ENCODE peak calls at places on chromosome 5, in four cellular contexts. One of them, this sample, is unnamed.

GRCh38 chr5:142982821-142983200 is 212.6 kb downstream of the ARHGAP26 start:
- DNase-seq in K562: peak
- DNase-seq in GM12878: no peak
- DNase-seq in HepG2: no peak
- DNase-seq in this sample: no peak

GRCh38 chr5:1961304-1961946 is 78.7 kb upstream of the IRX4 start:
- DNase-seq in K562: no peak
- DNase-seq in GM12878: no peak
- DNase-seq in HepG2: no peak
- DNase-seq in this sample: no peak

GRCh38 chr5:82599692-82600091 is 321.5 kb upstream of the RPS23 start:
- DNase-seq in K562: no peak
- DNase-seq in HepG2: no peak
- DNase-seq in GM12878: no peak
- DNase-seq in this sample: no peak

GRCh38 chr5:179316961-179317360 is 28.3 kb downstream of the ADAMTS2 start:
- DNase-seq in HepG2: no peak
- DNase-seq in K562: no peak
- DNase-seq in GM12878: no peak
- DNase-seq in this sample: no peak

GRCh38 chr5:171840066-171840465 is 54.4 kb downstream of the SMIM23 start:
- DNase-seq in K562: peak
- DNase-seq in HepG2: no peak
- DNase-seq in GM12878: no peak
- DNase-seq in this sample: peak

GRCh38 chr5:171606414-171607024 is 179.1 kb upstream of the SMIM23 start:
- DNase-seq in HepG2: no peak
- DNase-seq in K562: peak
- DNase-seq in GM12878: no peak
- DNase-seq in this sample: peak

GRCh38 chr5:65356274-65356673 is 125.4 kb downstream of the ADAMTS6 start:
- DNase-seq in HepG2: no peak
- DNase-seq in K562: no peak
- DNase-seq in GM12878: no peak
- DNase-seq in this sample: no peak

GRCh38 chr5:124980174-124980941 is 233.9 kb upstream of the ZNF608 start:
- DNase-seq in GM12878: peak
- DNase-seq in K562: no peak
- DNase-seq in HepG2: no peak
- DNase-seq in this sample: no peak

GRCh38 chr5:56818409-56819026 is 3.2 kb downstream of the MAP3K1 start:
- DNase-seq in HepG2: no peak
- DNase-seq in GM12878: no peak
- DNase-seq in K562: no peak
- DNase-seq in this sample: no peak

GRCh38 chr5:157271740-157272271 is 5.9 kb downstream of the CYFIP2 start:
- DNase-seq in HepG2: no peak
- DNase-seq in GM12878: peak
- DNase-seq in K562: no peak
- DNase-seq in this sample: no peak

GRCh38 chr5:103466494-103466893 is 96.1 kb downstream of the NUDT12 start:
- DNase-seq in GM12878: no peak
- DNase-seq in HepG2: no peak
- DNase-seq in K562: no peak
- DNase-seq in this sample: peak

GRCh38 chr5:172670444-172670843 is 29.4 kb downstream of the NEURL1B start:
- DNase-seq in HepG2: no peak
- DNase-seq in GM12878: no peak
- DNase-seq in K562: no peak
- DNase-seq in this sample: no peak

GRCh38 chr5:172733179-172733973 is 37.6 kb downstream of the DUSP1 start:
- DNase-seq in HepG2: peak
- DNase-seq in K562: no peak
- DNase-seq in GM12878: no peak
- DNase-seq in this sample: no peak

GRCh38 chr5:157219491-157220271 is 39.0 kb downstream of the ITK start:
- DNase-seq in HepG2: no peak
- DNase-seq in GM12878: peak
- DNase-seq in K562: no peak
- DNase-seq in this sample: no peak

GRCh38 chr5:120604898-120605297 is 140.8 kb downstream of the PRR16 start:
- DNase-seq in HepG2: no peak
- DNase-seq in K562: no peak
- DNase-seq in GM12878: no peak
- DNase-seq in this sample: no peak

GRCh38 chr5:74638776-74639537 is 1.6 kb downstream of the ENC1 start:
- DNase-seq in K562: no peak
- DNase-seq in GM12878: peak
- DNase-seq in HepG2: no peak
- DNase-seq in this sample: no peak

GRCh38 chr5:324736-325612 is 3.5 kb downstream of the AHRR start:
- DNase-seq in K562: no peak
- DNase-seq in GM12878: no peak
- DNase-seq in HepG2: no peak
- DNase-seq in this sample: no peak

GRCh38 chr5:132821791-132822190 is 8.7 kb downstream of the SHROOM1 start:
- DNase-seq in K562: no peak
- DNase-seq in HepG2: peak
- DNase-seq in GM12878: no peak
- DNase-seq in this sample: no peak

GRCh38 chr5:17411436-17411835 is 86.6 kb upstream of the TAF11L2 start:
- DNase-seq in K562: no peak
- DNase-seq in HepG2: no peak
- DNase-seq in GM12878: no peak
- DNase-seq in this sample: no peak

GRCh38 chr5:132394681-132395259 is 25.3 kb downstream of the SLC22A5 start:
- DNase-seq in HepG2: no peak
- DNase-seq in K562: no peak
- DNase-seq in GM12878: no peak
- DNase-seq in this sample: no peak

GRCh38 chr5:149471406-149472183 is 79.6 kb downstream of the CSNK1A1 start:
- DNase-seq in GM12878: no peak
- DNase-seq in HepG2: no peak
- DNase-seq in K562: no peak
- DNase-seq in this sample: peak

GRCh38 chr5:149873896-149874295 is 70.7 kb downstream of the PDE6A start:
- DNase-seq in HepG2: no peak
- DNase-seq in GM12878: no peak
- DNase-seq in K562: no peak
- DNase-seq in this sample: no peak

GRCh38 chr5:150659360-150660107 is 1.5 kb upstream of the MYOZ3 start:
- DNase-seq in K562: no peak
- DNase-seq in HepG2: no peak
- DNase-seq in GM12878: no peak
- DNase-seq in this sample: no peak

GRCh38 chr5:102591650-102592049 is 92.8 kb upstream of the SLCO6A1 start:
- DNase-seq in GM12878: peak
- DNase-seq in K562: no peak
- DNase-seq in HepG2: no peak
- DNase-seq in this sample: no peak

GRCh38 chr5:115657883-115658233 is 32.0 kb upstream of the TMED7 start:
- DNase-seq in HepG2: no peak
- DNase-seq in GM12878: no peak
- DNase-seq in K562: no peak
- DNase-seq in this sample: peak

GRCh38 chr5:73565166-73565968 is at the start of the genes ANKRA2 and UTP15:
- DNase-seq in K562: peak
- DNase-seq in HepG2: peak
- DNase-seq in GM12878: peak
- DNase-seq in this sample: peak

GRCh38 chr5:180684623-180685161 is 35.3 kb upstream of the FLT4 start:
- DNase-seq in K562: no peak
- DNase-seq in GM12878: no peak
- DNase-seq in HepG2: no peak
- DNase-seq in this sample: no peak

GRCh38 chr5:53480474-53481353 is at the start of gene FST:
- DNase-seq in HepG2: no peak
- DNase-seq in GM12878: no peak
- DNase-seq in K562: peak
- DNase-seq in this sample: peak

GRCh38 chr5:685262-686171 is 7.6 kb downstream of the TPPP start:
- DNase-seq in K562: no peak
- DNase-seq in HepG2: no peak
- DNase-seq in GM12878: no peak
- DNase-seq in this sample: no peak

DNA sequence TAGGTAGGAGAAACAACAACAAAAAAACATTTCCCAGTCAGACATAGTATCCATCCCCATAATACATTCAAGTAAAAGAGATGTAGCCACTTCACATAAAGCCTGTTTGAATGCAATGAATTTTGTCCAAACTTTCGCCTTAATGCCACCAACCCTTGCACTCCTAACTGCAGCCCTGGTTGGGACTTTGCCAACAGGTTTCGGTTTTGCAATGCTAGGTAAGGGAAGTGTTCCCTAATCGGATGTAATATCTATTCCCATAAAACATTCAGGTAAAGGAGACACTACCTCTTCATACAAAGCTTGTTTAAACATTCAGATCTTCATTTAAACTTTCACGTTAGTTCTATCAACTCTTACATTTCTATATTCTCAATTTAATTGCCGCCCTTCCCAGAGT is 336.1 kb downstream of the DRD1 start:
- DNase-seq in GM12878: no peak
- DNase-seq in HepG2: no peak
- DNase-seq in K562: no peak
- DNase-seq in this sample: no peak
- TF ChIP-seq KDM1A in GM12878: no peak
- TF ChIP-seq KDM1A in HepG2: no peak
- TF ChIP-seq KDM1A in K562: no peak
- TF ChIP-seq KDM1A in this sample: no peak

DNA sequence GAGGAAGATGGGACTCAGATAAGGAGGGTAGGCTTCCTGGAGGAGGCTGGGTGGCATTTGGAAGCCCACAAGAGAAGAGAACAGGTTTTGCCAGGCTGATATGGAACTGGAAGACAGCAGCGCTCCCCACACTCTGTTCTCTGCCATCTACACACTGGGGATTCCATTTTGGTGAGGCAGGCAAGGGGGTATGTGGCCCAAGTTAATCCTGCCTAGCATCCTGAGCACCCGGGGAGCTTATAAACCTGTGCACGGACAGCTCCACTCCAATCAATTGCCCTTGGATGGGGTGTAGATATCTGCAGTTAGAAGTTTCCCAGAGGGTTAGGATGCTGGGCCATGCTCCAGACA is 158.8 kb downstream of the MACROH2A1 start:
- DNase-seq in GM12878: no peak
- DNase-seq in K562: no peak
- DNase-seq in HepG2: no peak
- DNase-seq in this sample: no peak
- TF ChIP-seq ESRRA in GM12878: no peak
- TF ChIP-seq ESRRA in K562: no peak
- TF ChIP-seq ESRRA in HepG2: no peak
- TF ChIP-seq ESRRA in this sample: no peak

GRCh38 chr5:128427901-128428300 is 110.1 kb downstream of the FBN2 start:
- DNase-seq in GM12878: no peak
- DNase-seq in HepG2: no peak
- DNase-seq in K562: no peak
- DNase-seq in this sample: no peak
- TF ChIP-seq POLR2A in GM12878: no peak
- TF ChIP-seq POLR2A in HepG2: no peak
- TF ChIP-seq POLR2A in K562: no peak
- TF ChIP-seq POLR2A in this sample: no peak

GRCh38 chr5:93571111-93571977 is 9.7 kb downstream of the NR2F1-AS1 start:
- DNase-seq in K562: no peak
- DNase-seq in GM12878: no peak
- DNase-seq in HepG2: no peak
- DNase-seq in this sample: no peak
- TF ChIP-seq KDM1A in K562: no peak
- TF ChIP-seq KDM1A in GM12878: no peak
- TF ChIP-seq KDM1A in HepG2: no peak
- TF ChIP-seq KDM1A in this sample: no peak

DNA sequence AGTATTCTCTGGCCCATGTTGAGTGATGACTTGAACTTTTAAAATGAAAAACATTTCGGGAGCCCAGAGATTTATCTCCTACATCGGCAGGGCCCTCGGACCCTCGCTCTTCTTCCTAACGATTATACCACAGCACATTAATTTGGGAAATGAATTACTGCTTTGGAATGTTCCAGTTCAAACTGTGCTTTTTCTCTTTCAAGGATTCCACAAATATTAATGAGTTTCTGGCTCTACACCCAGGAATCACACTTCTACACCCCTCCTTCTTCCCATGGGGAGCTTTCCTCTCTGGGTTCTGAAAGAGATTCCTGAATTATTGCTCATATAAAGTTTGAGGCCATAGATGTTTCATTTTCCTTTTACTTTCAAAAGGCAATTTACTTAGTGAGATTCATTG is 41.2 kb downstream of the NSG2 start:
- DNase-seq in K562: no peak
- DNase-seq in HepG2: no peak
- DNase-seq in GM12878: no peak
- DNase-seq in this sample: no peak
- TF ChIP-seq ESRRA in K562: no peak
- TF ChIP-seq ESRRA in HepG2: no peak
- TF ChIP-seq ESRRA in GM12878: no peak
- TF ChIP-seq ESRRA in this sample: no peak

GRCh38 chr5:154754460-154755360 is 467 bp upstream of the LARP1 start:
- DNase-seq in GM12878: peak
- DNase-seq in K562: peak
- DNase-seq in HepG2: peak
- DNase-seq in this sample: peak
- TF ChIP-seq POLR2A in GM12878: peak
- TF ChIP-seq POLR2A in K562: peak
- TF ChIP-seq POLR2A in HepG2: peak
- TF ChIP-seq POLR2A in this sample: peak

DNA sequence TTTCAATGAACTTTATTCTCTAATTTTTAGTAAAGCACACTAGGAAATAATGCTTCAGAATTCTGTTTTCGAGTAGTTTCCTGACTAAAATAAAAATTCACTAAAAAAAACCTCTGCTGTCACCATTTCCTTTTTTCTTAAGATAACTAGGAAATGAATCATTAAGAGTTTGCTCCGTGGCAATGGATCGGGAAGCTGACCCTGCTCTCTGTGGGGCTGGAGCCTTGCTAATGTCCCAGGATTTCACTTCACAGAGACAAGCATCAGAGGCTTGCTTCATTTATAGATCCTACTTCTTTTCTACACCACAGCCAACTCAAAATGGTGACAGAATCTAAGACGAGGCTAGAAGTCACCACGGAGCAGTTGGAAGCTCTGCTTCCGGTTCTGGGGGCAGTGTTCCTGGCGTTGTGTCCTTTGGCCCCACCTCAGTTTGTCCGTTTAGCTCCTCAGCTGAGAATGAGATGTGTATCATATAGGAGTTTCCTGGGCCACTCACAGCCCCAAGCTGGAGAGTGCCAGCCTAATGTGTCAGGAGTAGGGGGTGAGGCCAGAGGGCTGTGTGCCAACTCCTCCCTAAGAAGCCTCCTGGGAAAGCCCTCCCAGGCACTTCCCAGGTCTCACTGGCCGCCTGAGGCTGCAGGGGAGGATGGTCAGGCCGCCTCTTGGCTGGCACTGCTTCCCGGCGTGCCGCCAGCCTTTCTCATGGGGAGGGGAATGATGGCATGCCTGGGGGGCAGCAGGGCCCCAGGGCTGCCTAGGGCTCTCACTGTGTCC is 19.6 kb downstream of the TENT4A start:
- DNase-seq in HepG2: no peak
- DNase-seq in K562: no peak
- DNase-seq in GM12878: no peak
- DNase-seq in this sample: no peak
- TF ChIP-seq KDM1A in HepG2: no peak
- TF ChIP-seq KDM1A in K562: no peak
- TF ChIP-seq KDM1A in GM12878: no peak
- TF ChIP-seq KDM1A in this sample: no peak

This sample was measured in A549.